ENCODE peak calls at places on chromosomes 11 and 22, in eight cellular contexts. Z, V, O, K, P, S, G and H are unnamed samples.

GRCh38 chr22:27041745-27042144 is 384.4 kb downstream of the MIAT start:
- DNase-seq in Z (no peak), V (no peak), O (no peak), K (no peak), P (no peak), S (peak), G (no peak), H (no peak)

GRCh38 chr11:94746721-94747120 is 21.4 kb upstream of the AMOTL1 start:
- DNase-seq in Z (no peak), V (peak), O (peak), K (no peak), P (peak), S (no peak), G (no peak), H (peak)

GRCh38 chr11:36265793-36266628 is 23.2 kb downstream of the COMMD9 start:
- DNase-seq in Z (peak), V (peak), O (peak), K (no peak), P (peak), S (peak), G (peak), H (no peak)

GRCh38 chr11:106228996-106229395 is 151.5 kb downstream of the AASDHPPT start:
- DNase-seq in Z (peak), V (no peak), O (no peak), K (no peak), P (no peak), S (no peak), G (no peak), H (no peak)

GRCh38 chr11:69356703-69357457 is 62.9 kb downstream of the MYEOV start:
- DNase-seq in Z (no peak), V (no peak), O (no peak), K (no peak), P (no peak), S (no peak), G (no peak), H (no peak)

GRCh38 chr11:20501252-20501651 is 98.2 kb upstream of the SLC6A5 start:
- DNase-seq in Z (no peak), V (no peak), O (no peak), K (no peak), P (no peak), S (no peak), G (no peak), H (no peak)

GRCh38 chr22:36088292-36088691 is 59.7 kb upstream of the RBFOX2 start:
- DNase-seq in Z (no peak), V (no peak), O (no peak), K (no peak), P (no peak), S (no peak), G (no peak), H (no peak)

GRCh38 chr11:96342131-96342970 is 644 bp downstream of the MAML2 start:
- DNase-seq in Z (no peak), V (no peak), O (no peak), K (no peak), P (no peak), S (peak), G (no peak), H (no peak)

GRCh38 chr11:71339178-71339881 is 87.0 kb upstream of the SHANK2 start:
- DNase-seq in Z (no peak), V (no peak), O (no peak), K (no peak), P (no peak), S (peak), G (no peak), H (no peak)

GRCh38 chr11:70579376-70579955 is 181.1 kb downstream of the CTTN start:
- DNase-seq in Z (no peak), V (no peak), O (no peak), K (no peak), P (no peak), S (no peak), G (no peak), H (no peak)

GRCh38 chr11:103183981-103184592 is 74.9 kb downstream of the DYNC2H1 start:
- DNase-seq in Z (no peak), V (no peak), O (peak), K (no peak), P (no peak), S (no peak), G (no peak), H (no peak)

GRCh38 chr22:44408227-44409192 is 89.5 kb downstream of the RTL6 start:
- DNase-seq in Z (no peak), V (no peak), O (no peak), K (no peak), P (no peak), S (no peak), G (no peak), H (no peak)

GRCh38 chr11:99325807-99326206 is 305.1 kb downstream of the CNTN5 start:
- DNase-seq in Z (peak), V (no peak), O (peak), K (peak), P (peak), S (peak), G (no peak), H (no peak)

GRCh38 chr11:80186687-80187086 is 745.9 kb upstream of the TENM4 start:
- DNase-seq in Z (no peak), V (no peak), O (no peak), K (no peak), P (no peak), S (no peak), G (no peak), H (no peak)

GRCh38 chr11:1858576-1858975 is 5.7 kb downstream of the LSP1 start:
- DNase-seq in Z (no peak), V (no peak), O (no peak), K (no peak), P (no peak), S (no peak), G (no peak), H (no peak)

GRCh38 chr11:35305670-35306382 is 113.5 kb downstream of the SLC1A2 start:
- DNase-seq in Z (peak), V (peak), O (no peak), K (no peak), P (peak), S (peak), G (peak), H (no peak)

GRCh38 chr22:24289138-24289537 is 18.5 kb downstream of the SPECC1L start:
- DNase-seq in Z (peak), V (no peak), O (no peak), K (no peak), P (no peak), S (peak), G (no peak), H (no peak)

GRCh38 chr22:37824674-37825641 is 1.8 kb downstream of the GALR3 start:
- DNase-seq in Z (no peak), V (no peak), O (no peak), K (no peak), P (no peak), S (no peak), G (no peak), H (no peak)

GRCh38 chr22:23673826-23674690 is 16.8 kb upstream of the RGL4 start:
- DNase-seq in Z (no peak), V (no peak), O (no peak), K (no peak), P (no peak), S (no peak), G (no peak), H (no peak)

GRCh38 chr11:96393753-96394348 is 4.0 kb downstream of the JRKL start:
- DNase-seq in Z (peak), V (peak), O (no peak), K (no peak), P (peak), S (peak), G (no peak), H (no peak)

GRCh38 chr22:38503021-38503420 is 3.1 kb downstream of the DDX17 start:
- DNase-seq in Z (no peak), V (no peak), O (peak), K (no peak), P (no peak), S (no peak), G (no peak), H (peak)

GRCh38 chr11:105738972-105739574 is 129.2 kb downstream of the GRIA4 start:
- DNase-seq in Z (no peak), V (no peak), O (no peak), K (no peak), P (no peak), S (no peak), G (no peak), H (no peak)

GRCh38 chr11:117180661-117181585 is 2.4 kb downstream of the SIDT2 start:
- DNase-seq in Z (peak), V (peak), O (no peak), K (peak), P (peak), S (peak), G (peak), H (no peak)

GRCh38 chr11:118947999-118948398 is 8.1 kb upstream of the UPK2 start:
- DNase-seq in Z (no peak), V (no peak), O (peak), K (no peak), P (no peak), S (no peak), G (no peak), H (no peak)

GRCh38 chr11:35418847-35419712 is at the start of gene SLC1A2:
- DNase-seq in Z (peak), V (peak), O (no peak), K (no peak), P (peak), S (peak), G (no peak), H (no peak)

GRCh38 chr11:63017306-63017974 is 1.8 kb upstream of the SLC22A8 start:
- DNase-seq in Z (no peak), V (no peak), O (no peak), K (no peak), P (no peak), S (no peak), G (no peak), H (peak)

GRCh38 chr11:70732493-70733206 is 334.3 kb downstream of the CTTN start:
- DNase-seq in Z (no peak), V (no peak), O (no peak), K (no peak), P (no peak), S (no peak), G (no peak), H (no peak)

GRCh38 chr11:73267921-73268540 is 4.1 kb upstream of the P2RY6 start:
- DNase-seq in Z (no peak), V (no peak), O (no peak), K (peak), P (no peak), S (no peak), G (no peak), H (no peak)

GRCh38 chr22:25447067-25447688 is 117.3 kb upstream of the GRK3 start:
- DNase-seq in Z (no peak), V (no peak), O (no peak), K (no peak), P (no peak), S (no peak), G (no peak), H (peak)

GRCh38 chr11:126354631-126355323 is 709 bp upstream of the ST3GAL4 start:
- DNase-seq in Z (no peak), V (no peak), O (no peak), K (no peak), P (no peak), S (no peak), G (no peak), H (no peak)

GRCh38 chr11:33900159-33900855 is 8.4 kb upstream of the LMO2 start:
- DNase-seq in Z (no peak), V (no peak), O (no peak), K (no peak), P (no peak), S (no peak), G (no peak), H (no peak)

GRCh38 chr11:120303004-120303637 is 22.0 kb upstream of the TLCD5 start:
- DNase-seq in Z (peak), V (peak), O (peak), K (peak), P (peak), S (peak), G (peak), H (peak)

GRCh38 chr11:44072757-44073658 is 6.9 kb downstream of the ACCS start:
- DNase-seq in Z (no peak), V (no peak), O (no peak), K (no peak), P (no peak), S (no peak), G (no peak), H (no peak)

GRCh38 chr11:100966366-100966765 is 163.2 kb downstream of the PGR start:
- DNase-seq in Z (no peak), V (no peak), O (no peak), K (no peak), P (no peak), S (no peak), G (no peak), H (no peak)

GRCh38 chr11:77009533-77010160 is 24.6 kb upstream of the B3GNT6 start:
- DNase-seq in Z (no peak), V (no peak), O (no peak), K (no peak), P (no peak), S (no peak), G (no peak), H (no peak)

GRCh38 chr22:46031965-46032851 is 55.2 kb upstream of the WNT7B start:
- DNase-seq in Z (no peak), V (no peak), O (no peak), K (peak), P (no peak), S (no peak), G (no peak), H (no peak)

GRCh38 chr22:49548356-49549202 is 279.1 kb downstream of the BRD1 start:
- DNase-seq in Z (no peak), V (peak), O (peak), K (no peak), P (no peak), S (no peak), G (no peak), H (no peak)

GRCh38 chr11:109547356-109548027 is 125.5 kb downstream of the C11orf87 start:
- DNase-seq in Z (peak), V (peak), O (peak), K (no peak), P (no peak), S (peak), G (no peak), H (no peak)

GRCh38 chr22:27105142-27106025 is 448.0 kb downstream of the MIAT start:
- DNase-seq in Z (peak), V (no peak), O (no peak), K (peak), P (no peak), S (peak), G (peak), H (no peak)

DNA sequence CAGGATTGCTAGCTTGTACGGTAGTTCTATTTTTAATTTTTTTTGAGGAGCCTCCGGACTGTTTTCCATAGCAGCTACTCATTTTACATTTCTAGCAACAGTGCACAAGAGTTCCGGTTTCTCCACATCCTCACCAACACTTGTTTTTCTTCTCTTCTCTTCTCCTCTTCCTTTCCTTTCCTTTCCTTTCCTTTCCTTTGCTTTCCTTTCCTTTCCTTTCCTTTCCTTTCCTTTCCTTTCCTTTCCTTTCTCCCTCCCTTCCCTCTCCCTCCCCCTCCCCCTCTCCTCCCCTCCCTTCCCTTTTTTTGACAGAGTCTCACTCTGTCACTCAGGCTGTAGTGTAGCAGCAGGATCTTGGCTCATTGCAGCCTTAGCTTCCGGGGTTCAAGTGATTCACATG is 9.3 kb downstream of the WBP2NL start:
- DNase-seq in Z (no peak), V (no peak), O (no peak), K (no peak), P (no peak), S (no peak), G (no peak), H (no peak)
- TF ChIP-seq CTCF in Z (no peak), V (no peak), O (no peak), K (no peak), P (no peak), S (no peak), G (no peak), H (no peak)

GRCh38 chr11:2947744-2948143 is 18.5 kb upstream of the PHLDA2 start:
- DNase-seq in Z (no peak), V (no peak), O (no peak), K (no peak), P (no peak), S (no peak), G (no peak), H (no peak)

GRCh38 chr11:2944530-2944929 is 15.3 kb upstream of the PHLDA2 start:
- DNase-seq in Z (no peak), V (no peak), O (no peak), K (no peak), P (no peak), S (no peak), G (no peak), H (no peak)

GRCh38 chr11:2943711-2944118 is 14.5 kb upstream of the PHLDA2 start:
- DNase-seq in Z (no peak), V (no peak), O (no peak), K (no peak), P (no peak), S (no peak), G (peak), H (no peak)

GRCh38 chr11:2944953-2945756 is 15.9 kb upstream of the PHLDA2 start:
- DNase-seq in Z (peak), V (no peak), O (no peak), K (peak), P (no peak), S (peak), G (peak), H (no peak)

GRCh38 chr11:2945757-2946287 is 16.6 kb upstream of the PHLDA2 start:
- DNase-seq in Z (no peak), V (no peak), O (no peak), K (no peak), P (no peak), S (no peak), G (no peak), H (no peak)
- H3K4me3 ChIP-seq in Z (no peak), V (no peak), O (no peak), K (no peak), P (no peak), S (no peak), G (no peak), H (no peak)

GRCh38 chr11:75731095-75731494 is 13.5 kb downstream of the MOGAT2 start:
- DNase-seq in Z (no peak), V (no peak), O (no peak), K (no peak), P (no peak), S (no peak), G (no peak), H (no peak)
- TF ChIP-seq CTCF in Z (no peak), V (no peak), O (no peak), K (no peak), P (no peak), S (no peak), G (no peak), H (no peak)

DNA sequence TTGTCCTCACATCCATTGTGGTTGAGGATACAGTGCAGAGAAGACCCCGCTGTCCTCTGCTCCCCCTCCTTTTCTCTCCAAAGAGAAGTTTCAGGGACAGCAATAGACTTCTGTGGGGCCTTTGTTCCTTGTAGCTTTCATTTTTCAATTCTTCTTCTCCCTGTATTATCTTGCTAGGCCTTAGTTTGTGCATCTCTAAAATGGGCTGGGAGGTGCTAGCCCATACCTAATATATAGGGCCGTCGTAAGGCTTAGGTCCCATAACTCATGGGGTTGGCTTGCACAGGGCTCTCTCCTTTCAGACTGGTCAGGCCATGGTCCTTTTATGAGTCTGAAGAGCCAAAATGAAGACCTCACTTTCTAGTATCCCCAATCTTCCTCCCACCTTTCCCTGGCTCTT is 33.0 kb downstream of the ZBTB16 start:
- DNase-seq in Z (no peak), V (no peak), O (no peak), K (no peak), P (no peak), S (no peak), G (no peak), H (no peak)
- H3K4me3 ChIP-seq in Z (no peak), V (no peak), O (no peak), K (no peak), P (no peak), S (no peak), G (no peak), H (no peak)